ENCODE peak calls at places on chromosomes 6 and 20, in four cellular contexts. One of them, this sample, is unnamed.

GRCh38 chr20:19098092-19098491 is 114.3 kb upstream of the SLC24A3 start:
- DNase-seq in lung microvascular endothelial cell: no peak
- DNase-seq in effector CD4-positive, alpha-beta T cell: no peak
- DNase-seq in ecto neural progenitor cell: no peak
- DNase-seq in this sample: no peak

GRCh38 chr6:107578642-107579332 is 88.9 kb downstream of the SOBP start:
- DNase-seq in lung microvascular endothelial cell: no peak
- DNase-seq in effector CD4-positive, alpha-beta T cell: no peak
- DNase-seq in ecto neural progenitor cell: peak; percentile 60
- DNase-seq in this sample: no peak

GRCh38 chr6:54448617-54449016 is 140.4 kb downstream of the TINAG start:
- DNase-seq in lung microvascular endothelial cell: no peak
- DNase-seq in effector CD4-positive, alpha-beta T cell: no peak
- DNase-seq in ecto neural progenitor cell: no peak
- DNase-seq in this sample: no peak

GRCh38 chr6:8219352-8219943 is 117.1 kb upstream of the EEF1E1 start:
- DNase-seq in lung microvascular endothelial cell: peak; percentile 56
- DNase-seq in effector CD4-positive, alpha-beta T cell: peak; percentile 13
- DNase-seq in ecto neural progenitor cell: no peak
- DNase-seq in this sample: peak; percentile 65

GRCh38 chr6:2381872-2382661 is 136.7 kb upstream of the GMDS start:
- DNase-seq in lung microvascular endothelial cell: peak; percentile 59
- DNase-seq in effector CD4-positive, alpha-beta T cell: no peak
- DNase-seq in ecto neural progenitor cell: no peak
- DNase-seq in this sample: no peak

GRCh38 chr6:100468966-100469859 is 4.5 kb upstream of the SIM1 start:
- DNase-seq in lung microvascular endothelial cell: no peak
- DNase-seq in effector CD4-positive, alpha-beta T cell: no peak
- DNase-seq in ecto neural progenitor cell: peak; percentile 53
- DNase-seq in this sample: no peak

GRCh38 chr20:59988141-59988540 is 29.9 kb downstream of the CDH26 start:
- DNase-seq in lung microvascular endothelial cell: no peak
- DNase-seq in effector CD4-positive, alpha-beta T cell: no peak
- DNase-seq in ecto neural progenitor cell: no peak
- DNase-seq in this sample: no peak

GRCh38 chr20:37868998-37869861 is 33.7 kb upstream of the VSTM2L start:
- DNase-seq in lung microvascular endothelial cell: no peak
- DNase-seq in effector CD4-positive, alpha-beta T cell: no peak
- DNase-seq in ecto neural progenitor cell: no peak
- DNase-seq in this sample: no peak

GRCh38 chr6:71034578-71034977 is 77.7 kb upstream of the B3GAT2 start:
- DNase-seq in lung microvascular endothelial cell: no peak
- DNase-seq in effector CD4-positive, alpha-beta T cell: no peak
- DNase-seq in ecto neural progenitor cell: no peak
- DNase-seq in this sample: no peak

GRCh38 chr20:63545814-63546213 is 1.7 kb downstream of the SRMS start:
- DNase-seq in lung microvascular endothelial cell: no peak
- DNase-seq in effector CD4-positive, alpha-beta T cell: no peak
- DNase-seq in ecto neural progenitor cell: no peak
- DNase-seq in this sample: no peak

GRCh38 chr6:107061125-107062020 is 33.4 kb downstream of the MTRES1 start:
- DNase-seq in lung microvascular endothelial cell: no peak
- DNase-seq in effector CD4-positive, alpha-beta T cell: no peak
- DNase-seq in ecto neural progenitor cell: no peak
- DNase-seq in this sample: no peak

GRCh38 chr20:25083773-25084615 is 2.1 kb upstream of the VSX1 start:
- DNase-seq in lung microvascular endothelial cell: peak; percentile 15
- DNase-seq in effector CD4-positive, alpha-beta T cell: no peak
- DNase-seq in ecto neural progenitor cell: peak; percentile 76
- DNase-seq in this sample: no peak

GRCh38 chr20:22492497-22492896 is 91.9 kb downstream of the FOXA2 start:
- DNase-seq in lung microvascular endothelial cell: no peak
- DNase-seq in effector CD4-positive, alpha-beta T cell: no peak
- DNase-seq in ecto neural progenitor cell: no peak
- DNase-seq in this sample: no peak

GRCh38 chr6:50862172-50862571 is 43.5 kb downstream of the TFAP2B start:
- DNase-seq in lung microvascular endothelial cell: no peak
- DNase-seq in effector CD4-positive, alpha-beta T cell: no peak
- DNase-seq in ecto neural progenitor cell: no peak
- DNase-seq in this sample: no peak

GRCh38 chr6:98054453-98054852 is 771.4 kb upstream of the MMS22L start:
- DNase-seq in lung microvascular endothelial cell: peak; percentile 2
- DNase-seq in effector CD4-positive, alpha-beta T cell: no peak
- DNase-seq in ecto neural progenitor cell: no peak
- DNase-seq in this sample: no peak

GRCh38 chr6:67952121-67952520 is 683.0 kb upstream of the ADGRB3 start:
- DNase-seq in lung microvascular endothelial cell: peak; percentile 7
- DNase-seq in effector CD4-positive, alpha-beta T cell: no peak
- DNase-seq in ecto neural progenitor cell: no peak
- DNase-seq in this sample: no peak

GRCh38 chr6:44381739-44382138 is 5.8 kb upstream of the CDC5L start:
- DNase-seq in lung microvascular endothelial cell: no peak
- DNase-seq in effector CD4-positive, alpha-beta T cell: no peak
- DNase-seq in ecto neural progenitor cell: no peak
- DNase-seq in this sample: no peak

GRCh38 chr6:130293800-130294199 is 71.0 kb upstream of the SAMD3 start:
- DNase-seq in lung microvascular endothelial cell: peak; percentile 47
- DNase-seq in effector CD4-positive, alpha-beta T cell: peak; percentile 2
- DNase-seq in ecto neural progenitor cell: peak; percentile 52
- DNase-seq in this sample: no peak

GRCh38 chr20:50731930-50732690 is 730 bp downstream of the PARD6B start:
- DNase-seq in lung microvascular endothelial cell: no peak
- DNase-seq in effector CD4-positive, alpha-beta T cell: no peak
- DNase-seq in ecto neural progenitor cell: peak; percentile 45
- DNase-seq in this sample: no peak

GRCh38 chr6:149478631-149479314 is 6.0 kb downstream of the ZC3H12D start:
- DNase-seq in lung microvascular endothelial cell: no peak
- DNase-seq in effector CD4-positive, alpha-beta T cell: no peak
- DNase-seq in ecto neural progenitor cell: no peak
- DNase-seq in this sample: no peak

GRCh38 chr6:32415521-32416019 is 8.6 kb upstream of the BTNL2 start:
- DNase-seq in lung microvascular endothelial cell: peak; percentile 69
- DNase-seq in effector CD4-positive, alpha-beta T cell: peak; percentile 71
- DNase-seq in ecto neural progenitor cell: peak; percentile 82
- DNase-seq in this sample: peak; percentile 67

GRCh38 chr20:37804584-37805566 is 98.1 kb upstream of the VSTM2L start:
- DNase-seq in lung microvascular endothelial cell: no peak
- DNase-seq in effector CD4-positive, alpha-beta T cell: no peak
- DNase-seq in ecto neural progenitor cell: no peak
- DNase-seq in this sample: no peak

GRCh38 chr6:29841030-29841429 is 13.4 kb downstream of the HLA-G start:
- DNase-seq in lung microvascular endothelial cell: no peak
- DNase-seq in effector CD4-positive, alpha-beta T cell: no peak
- DNase-seq in ecto neural progenitor cell: no peak
- DNase-seq in this sample: no peak

GRCh38 chr6:56528412-56528841 is 114.3 kb downstream of the DST start:
- DNase-seq in lung microvascular endothelial cell: peak; percentile 86
- DNase-seq in effector CD4-positive, alpha-beta T cell: no peak
- DNase-seq in ecto neural progenitor cell: no peak
- DNase-seq in this sample: peak; percentile 55

GRCh38 chr20:5056801-5057599 is 55.7 kb upstream of the SLC23A2 start:
- DNase-seq in lung microvascular endothelial cell: peak; percentile 47
- DNase-seq in effector CD4-positive, alpha-beta T cell: peak; percentile 54
- DNase-seq in ecto neural progenitor cell: no peak
- DNase-seq in this sample: peak; percentile 43

GRCh38 chr6:20348091-20348490 is 53.6 kb upstream of the E2F3 start:
- DNase-seq in lung microvascular endothelial cell: no peak
- DNase-seq in effector CD4-positive, alpha-beta T cell: no peak
- DNase-seq in ecto neural progenitor cell: no peak
- DNase-seq in this sample: no peak

GRCh38 chr20:63542031-63542559 is 4.9 kb upstream of the PTK6 start:
- DNase-seq in lung microvascular endothelial cell: no peak
- DNase-seq in effector CD4-positive, alpha-beta T cell: no peak
- DNase-seq in ecto neural progenitor cell: no peak
- DNase-seq in this sample: no peak

GRCh38 chr6:72553531-72554202 is 68.2 kb upstream of the KCNQ5 start:
- DNase-seq in lung microvascular endothelial cell: peak; percentile 14
- DNase-seq in effector CD4-positive, alpha-beta T cell: no peak
- DNase-seq in ecto neural progenitor cell: no peak
- DNase-seq in this sample: peak; percentile 20

GRCh38 chr6:79463721-79464120 is 73.5 kb downstream of the LCA5 start:
- DNase-seq in lung microvascular endothelial cell: no peak
- DNase-seq in effector CD4-positive, alpha-beta T cell: no peak
- DNase-seq in ecto neural progenitor cell: no peak
- DNase-seq in this sample: no peak

This sample was measured in dermis microvascular lymphatic vessel endothelial cell.